ENCODE peak calls at places on chromosome 5, in five cellular contexts. One of them, this sample, is unnamed.

GRCh38 chr5:2038337-2039179 is 155.8 kb upstream of the IRX4 start:
- DNase-seq in ovary: peak
- DNase-seq in astrocyte of the spinal cord: no peak
- DNase-seq in MM.1S: peak
- DNase-seq in HCT116: peak
- DNase-seq in this sample: peak

GRCh38 chr5:135651156-135651555 is 72.4 kb upstream of the CXCL14 start:
- DNase-seq in ovary: no peak
- DNase-seq in astrocyte of the spinal cord: no peak
- DNase-seq in MM.1S: no peak
- DNase-seq in HCT116: peak
- DNase-seq in this sample: no peak

GRCh38 chr5:150584561-150585335 is 55.7 kb upstream of the SYNPO start:
- DNase-seq in ovary: no peak
- DNase-seq in astrocyte of the spinal cord: no peak
- DNase-seq in MM.1S: no peak
- DNase-seq in HCT116: no peak
- DNase-seq in this sample: no peak

GRCh38 chr5:56110646-56111403 is 116.1 kb upstream of the IL6ST start:
- DNase-seq in ovary: no peak
- DNase-seq in astrocyte of the spinal cord: peak
- DNase-seq in MM.1S: no peak
- DNase-seq in HCT116: no peak
- DNase-seq in this sample: peak

GRCh38 chr5:15704397-15704947 is 204.5 kb downstream of the FBXL7 start:
- DNase-seq in ovary: no peak
- DNase-seq in astrocyte of the spinal cord: peak
- DNase-seq in MM.1S: no peak
- DNase-seq in HCT116: no peak
- DNase-seq in this sample: peak

GRCh38 chr5:180173198-180173544 is 35.8 kb downstream of the RASGEF1C start:
- DNase-seq in ovary: no peak
- DNase-seq in astrocyte of the spinal cord: no peak
- DNase-seq in MM.1S: no peak
- DNase-seq in HCT116: no peak
- DNase-seq in this sample: no peak

GRCh38 chr5:166165600-166165999 is 2125.8 kb upstream of the WWC1 start:
- DNase-seq in ovary: no peak
- DNase-seq in astrocyte of the spinal cord: no peak
- DNase-seq in MM.1S: peak
- DNase-seq in HCT116: no peak
- DNase-seq in this sample: no peak

GRCh38 chr5:173310861-173311515 is 17.2 kb downstream of the STC2 start:
- DNase-seq in ovary: peak
- DNase-seq in astrocyte of the spinal cord: peak
- DNase-seq in MM.1S: no peak
- DNase-seq in HCT116: no peak
- DNase-seq in this sample: peak

GRCh38 chr5:891117-891836 is 1.3 kb downstream of the BRD9 start:
- DNase-seq in ovary: no peak
- DNase-seq in astrocyte of the spinal cord: no peak
- DNase-seq in MM.1S: no peak
- DNase-seq in HCT116: peak
- DNase-seq in this sample: no peak

GRCh38 chr5:22965960-22966359 is 112.8 kb upstream of the CDH12 start:
- DNase-seq in ovary: no peak
- DNase-seq in astrocyte of the spinal cord: no peak
- DNase-seq in MM.1S: no peak
- DNase-seq in HCT116: no peak
- DNase-seq in this sample: no peak

GRCh38 chr5:55902696-55903095 is 51.5 kb downstream of the IL31RA start:
- DNase-seq in ovary: no peak
- DNase-seq in astrocyte of the spinal cord: no peak
- DNase-seq in MM.1S: no peak
- DNase-seq in HCT116: no peak
- DNase-seq in this sample: peak

GRCh38 chr5:122183098-122183794 is 53.9 kb downstream of the ZNF474 start:
- DNase-seq in ovary: peak
- DNase-seq in astrocyte of the spinal cord: peak
- DNase-seq in MM.1S: no peak
- DNase-seq in HCT116: no peak
- DNase-seq in this sample: peak

GRCh38 chr5:62178258-62178657 is 127.7 kb upstream of the KIF2A start:
- DNase-seq in ovary: no peak
- DNase-seq in astrocyte of the spinal cord: no peak
- DNase-seq in MM.1S: no peak
- DNase-seq in HCT116: no peak
- DNase-seq in this sample: no peak

GRCh38 chr5:1516615-1517601 is 6.9 kb downstream of the LPCAT1 start:
- DNase-seq in ovary: peak
- DNase-seq in astrocyte of the spinal cord: peak
- DNase-seq in MM.1S: no peak
- DNase-seq in HCT116: no peak
- DNase-seq in this sample: peak

GRCh38 chr5:111509119-111509518 is 3.2 kb downstream of the STARD4 start:
- DNase-seq in ovary: no peak
- DNase-seq in astrocyte of the spinal cord: no peak
- DNase-seq in MM.1S: peak
- DNase-seq in HCT116: no peak
- DNase-seq in this sample: no peak

GRCh38 chr5:16245956-16246355 is 66.4 kb upstream of the MARCHF11 start:
- DNase-seq in ovary: no peak
- DNase-seq in astrocyte of the spinal cord: no peak
- DNase-seq in MM.1S: no peak
- DNase-seq in HCT116: no peak
- DNase-seq in this sample: no peak

GRCh38 chr5:133977858-133978257 is 9.4 kb upstream of the C5orf15 start:
- DNase-seq in ovary: no peak
- DNase-seq in astrocyte of the spinal cord: peak
- DNase-seq in MM.1S: no peak
- DNase-seq in HCT116: no peak
- DNase-seq in this sample: peak
- TF ChIP-seq CTCF in ovary: no peak
- TF ChIP-seq CTCF in astrocyte of the spinal cord: no peak
- TF ChIP-seq CTCF in MM.1S: no peak
- TF ChIP-seq CTCF in HCT116: no peak
- TF ChIP-seq CTCF in this sample: no peak

DNA sequence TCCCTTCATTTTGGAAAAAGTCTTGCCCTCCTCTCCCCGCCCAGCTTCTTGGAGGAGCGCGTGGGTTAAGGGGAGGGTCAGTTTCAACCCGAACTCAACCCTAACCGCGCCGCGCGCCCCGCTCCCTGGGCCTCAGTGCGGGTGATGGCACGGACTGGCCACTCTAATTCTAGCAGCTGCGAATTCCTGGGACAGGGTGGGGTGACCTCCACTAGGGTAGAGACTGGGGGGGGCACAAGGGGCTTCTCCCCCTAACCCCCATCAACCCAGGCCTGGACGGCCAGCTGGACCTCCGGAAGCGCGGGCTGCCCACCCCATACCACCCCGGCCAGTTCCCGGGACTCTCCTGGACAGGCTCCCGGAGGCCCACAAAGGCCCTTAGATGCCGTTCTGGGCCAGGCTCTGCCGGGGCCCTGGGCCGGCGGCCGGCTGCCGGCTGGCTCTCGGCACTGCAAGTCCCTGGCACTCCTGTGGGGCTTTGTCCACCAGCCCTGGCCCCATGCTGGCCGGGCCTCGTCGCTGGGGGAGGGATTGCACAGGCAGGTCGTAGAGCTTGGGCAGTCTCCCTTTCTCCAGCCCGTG is 7.2 kb upstream of the PSD2 start:
- DNase-seq in ovary: peak
- DNase-seq in astrocyte of the spinal cord: no peak
- DNase-seq in MM.1S: no peak
- DNase-seq in HCT116: no peak
- DNase-seq in this sample: peak
- H3K4me3 ChIP-seq in ovary: peak
- H3K4me3 ChIP-seq in astrocyte of the spinal cord: peak
- H3K4me3 ChIP-seq in MM.1S: peak
- H3K4me3 ChIP-seq in HCT116: no peak
- H3K4me3 ChIP-seq in this sample: peak

GRCh38 chr5:66239034-66239433 is 94.9 kb downstream of the SREK1 start:
- DNase-seq in ovary: no peak
- DNase-seq in astrocyte of the spinal cord: no peak
- DNase-seq in MM.1S: peak
- DNase-seq in HCT116: peak
- DNase-seq in this sample: no peak
- TF ChIP-seq CTCF in ovary: no peak
- TF ChIP-seq CTCF in astrocyte of the spinal cord: peak
- TF ChIP-seq CTCF in MM.1S: peak
- TF ChIP-seq CTCF in HCT116: peak
- TF ChIP-seq CTCF in this sample: no peak

DNA sequence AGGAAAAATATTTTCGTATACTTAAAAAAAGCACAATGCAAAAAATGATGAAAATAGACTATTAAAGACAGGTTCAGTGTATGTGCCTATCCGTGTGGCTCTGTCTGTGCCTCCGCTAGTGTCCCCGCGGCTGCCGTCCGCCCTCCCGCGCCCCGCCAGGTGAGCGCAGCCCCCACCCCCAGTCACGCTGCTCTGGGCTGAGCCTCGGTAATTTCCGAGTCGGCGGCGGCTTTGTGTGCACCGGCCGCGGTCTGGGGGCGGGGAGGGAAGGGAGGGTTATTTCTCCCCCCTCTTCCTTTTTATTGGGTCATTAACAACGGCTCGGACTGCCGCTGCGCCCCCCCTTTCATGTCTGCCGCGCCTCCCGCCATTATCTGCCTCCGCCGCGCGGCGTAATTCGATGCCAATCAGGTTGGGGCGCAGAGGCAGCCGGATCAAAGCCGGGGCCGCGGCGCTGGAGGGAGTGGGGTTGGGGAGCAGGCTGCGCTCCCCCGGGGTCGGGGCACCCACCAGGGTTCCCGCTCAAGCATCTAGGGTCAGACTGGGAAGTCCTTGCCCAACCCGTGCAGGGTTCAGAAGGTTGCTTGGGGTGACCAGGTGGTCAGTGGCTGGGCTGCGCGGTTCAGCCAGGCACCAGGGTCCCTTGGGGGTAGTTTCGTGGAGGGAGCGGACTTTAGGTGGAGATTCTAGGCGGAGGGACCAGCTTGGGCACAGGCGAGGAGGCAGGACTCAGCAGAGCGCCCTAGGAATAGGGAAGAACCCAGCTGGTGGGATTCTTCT is 39.5 kb upstream of the PSD2 start:
- DNase-seq in ovary: no peak
- DNase-seq in astrocyte of the spinal cord: no peak
- DNase-seq in MM.1S: no peak
- DNase-seq in HCT116: no peak
- DNase-seq in this sample: no peak
- H3K4me3 ChIP-seq in ovary: no peak
- H3K4me3 ChIP-seq in astrocyte of the spinal cord: peak
- H3K4me3 ChIP-seq in MM.1S: no peak
- H3K4me3 ChIP-seq in HCT116: peak
- H3K4me3 ChIP-seq in this sample: no peak

GRCh38 chr5:64680289-64680688 is 10.0 kb upstream of the SHISAL2B start:
- DNase-seq in ovary: no peak
- DNase-seq in astrocyte of the spinal cord: no peak
- DNase-seq in MM.1S: no peak
- DNase-seq in HCT116: no peak
- DNase-seq in this sample: peak

GRCh38 chr5:64678400-64678799 is 11.9 kb upstream of the SHISAL2B start:
- DNase-seq in ovary: no peak
- DNase-seq in astrocyte of the spinal cord: no peak
- DNase-seq in MM.1S: no peak
- DNase-seq in HCT116: no peak
- DNase-seq in this sample: no peak

DNA sequence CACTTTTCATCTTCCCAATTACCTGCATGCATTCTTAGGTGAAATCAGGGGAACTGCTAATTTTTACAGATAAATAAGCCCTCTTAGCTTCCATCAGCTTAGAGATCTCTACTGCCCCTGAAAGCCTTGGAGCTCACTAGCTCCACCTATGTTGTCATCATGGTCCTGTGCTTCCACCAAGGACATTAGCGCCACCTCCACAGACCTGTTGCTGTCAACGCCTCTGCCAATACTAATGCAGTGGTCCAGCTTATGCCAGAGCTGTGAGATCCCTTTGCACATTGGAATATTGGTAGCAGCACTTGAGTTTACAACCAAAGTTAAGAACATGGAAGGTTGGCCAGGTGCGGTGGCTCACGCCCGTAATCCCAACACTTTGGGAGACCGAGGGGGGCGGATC is 7.7 kb upstream of the SHISAL2B start:
- DNase-seq in ovary: no peak
- DNase-seq in astrocyte of the spinal cord: no peak
- DNase-seq in MM.1S: no peak
- DNase-seq in HCT116: peak
- DNase-seq in this sample: no peak
- TF ChIP-seq CTCF in ovary: no peak
- TF ChIP-seq CTCF in astrocyte of the spinal cord: no peak
- TF ChIP-seq CTCF in MM.1S: no peak
- TF ChIP-seq CTCF in HCT116: peak
- TF ChIP-seq CTCF in this sample: no peak

DNA sequence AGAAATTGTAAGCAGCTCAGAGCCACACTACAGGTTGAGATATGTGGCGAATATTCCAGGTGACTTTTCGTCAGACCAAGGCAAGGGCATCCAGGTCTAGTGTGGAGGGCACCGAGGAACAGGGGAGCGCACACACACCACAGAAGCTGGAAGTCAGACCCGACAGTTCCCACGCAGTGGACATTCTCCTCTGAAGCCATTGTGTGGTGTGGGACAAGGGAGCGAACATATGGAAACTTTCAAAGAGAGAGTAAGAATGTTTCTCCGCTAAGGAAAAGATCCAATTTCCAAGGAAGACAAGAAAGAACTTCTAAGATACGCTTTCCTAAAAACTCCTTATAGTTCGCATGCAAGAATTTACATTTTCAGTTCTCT is 141.4 kb upstream of the OTULINL start:
- DNase-seq in ovary: no peak
- DNase-seq in astrocyte of the spinal cord: no peak
- DNase-seq in MM.1S: no peak
- DNase-seq in HCT116: no peak
- DNase-seq in this sample: no peak
- H3K4me3 ChIP-seq in ovary: peak
- H3K4me3 ChIP-seq in astrocyte of the spinal cord: peak
- H3K4me3 ChIP-seq in MM.1S: no peak
- H3K4me3 ChIP-seq in HCT116: no peak
- H3K4me3 ChIP-seq in this sample: peak

DNA sequence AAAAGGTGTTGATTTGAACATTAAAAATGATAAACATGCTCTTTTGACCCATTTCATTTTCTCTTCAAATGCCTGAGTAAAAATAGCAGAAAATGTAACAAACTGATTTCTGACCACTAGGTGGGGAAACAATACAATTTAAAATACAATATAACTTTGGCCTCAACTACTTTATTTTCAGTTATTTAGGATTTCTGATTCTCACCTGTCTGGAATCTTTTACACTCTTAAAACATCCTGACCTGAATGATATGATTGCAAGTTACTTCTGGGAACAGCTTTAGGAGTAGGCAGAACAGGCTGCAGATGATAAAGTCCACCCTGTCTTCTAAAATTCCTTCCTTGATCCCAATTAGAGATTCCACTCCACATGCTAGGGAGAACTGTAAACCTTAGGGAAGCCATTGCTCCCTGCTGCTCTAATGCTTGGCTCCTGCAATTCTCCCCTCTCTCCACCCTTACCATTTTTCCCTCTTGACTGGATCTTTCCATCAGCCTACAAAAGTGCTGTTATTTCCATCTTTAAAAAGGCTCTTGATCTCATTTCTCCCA is 70.3 kb downstream of the FYB1 start:
- DNase-seq in ovary: no peak
- DNase-seq in astrocyte of the spinal cord: no peak
- DNase-seq in MM.1S: peak
- DNase-seq in HCT116: peak
- DNase-seq in this sample: peak
- TF ChIP-seq CTCF in ovary: no peak
- TF ChIP-seq CTCF in astrocyte of the spinal cord: peak
- TF ChIP-seq CTCF in MM.1S: peak
- TF ChIP-seq CTCF in HCT116: peak
- TF ChIP-seq CTCF in this sample: peak